ENCODE peak calls at places on chromosome 2, in ten cellular contexts. One of them, this sample, is unnamed.

GRCh38 chr2:2286592-2286991 is 44.5 kb downstream of the MYT1L start:
- DNase-seq in adipocyte: no peak
- DNase-seq in HCT116: no peak
- DNase-seq in Karpas-422: no peak
- DNase-seq in neuronal stem cell: no peak
- DNase-seq in mammary epithelial cell: no peak
- DNase-seq in SK-N-SH: no peak
- DNase-seq in kidney: no peak
- DNase-seq in neural progenitor cell: no peak
- DNase-seq in fibroblast of lung: no peak
- DNase-seq in this sample: no peak

GRCh38 chr2:60104514-60105501 is 448.6 kb downstream of the BCL11A start:
- DNase-seq in adipocyte: no peak
- DNase-seq in HCT116: no peak
- DNase-seq in Karpas-422: no peak
- DNase-seq in neuronal stem cell: no peak
- DNase-seq in mammary epithelial cell: peak
- DNase-seq in SK-N-SH: no peak
- DNase-seq in kidney: no peak
- DNase-seq in neural progenitor cell: no peak
- DNase-seq in fibroblast of lung: no peak
- DNase-seq in this sample: no peak

GRCh38 chr2:107584577-107584976 is 242.1 kb upstream of the RGPD4 start:
- DNase-seq in adipocyte: peak
- DNase-seq in HCT116: no peak
- DNase-seq in Karpas-422: no peak
- DNase-seq in neuronal stem cell: no peak
- DNase-seq in mammary epithelial cell: no peak
- DNase-seq in SK-N-SH: no peak
- DNase-seq in kidney: no peak
- DNase-seq in neural progenitor cell: no peak
- DNase-seq in fibroblast of lung: no peak
- DNase-seq in this sample: no peak

GRCh38 chr2:227826019-227826521 is 12.4 kb downstream of the CCL20 start:
- DNase-seq in adipocyte: no peak
- DNase-seq in HCT116: no peak
- DNase-seq in Karpas-422: no peak
- DNase-seq in neuronal stem cell: no peak
- DNase-seq in mammary epithelial cell: peak
- DNase-seq in SK-N-SH: no peak
- DNase-seq in kidney: no peak
- DNase-seq in neural progenitor cell: no peak
- DNase-seq in fibroblast of lung: no peak
- DNase-seq in this sample: no peak

GRCh38 chr2:215983581-215984351 is 29.6 kb downstream of the MREG start:
- DNase-seq in adipocyte: no peak
- DNase-seq in HCT116: no peak
- DNase-seq in Karpas-422: no peak
- DNase-seq in neuronal stem cell: no peak
- DNase-seq in mammary epithelial cell: peak
- DNase-seq in SK-N-SH: peak
- DNase-seq in kidney: no peak
- DNase-seq in neural progenitor cell: no peak
- DNase-seq in fibroblast of lung: peak
- DNase-seq in this sample: no peak

GRCh38 chr2:170714156-170715061 is 728 bp upstream of the SP5 start:
- DNase-seq in adipocyte: peak
- DNase-seq in HCT116: no peak
- DNase-seq in Karpas-422: no peak
- DNase-seq in neuronal stem cell: peak
- DNase-seq in mammary epithelial cell: no peak
- DNase-seq in SK-N-SH: peak
- DNase-seq in kidney: peak
- DNase-seq in neural progenitor cell: peak
- DNase-seq in fibroblast of lung: no peak
- DNase-seq in this sample: no peak

GRCh38 chr2:221096651-221097567 is 475.2 kb downstream of the EPHA4 start:
- DNase-seq in adipocyte: no peak
- DNase-seq in HCT116: no peak
- DNase-seq in Karpas-422: no peak
- DNase-seq in neuronal stem cell: no peak
- DNase-seq in mammary epithelial cell: peak
- DNase-seq in SK-N-SH: no peak
- DNase-seq in kidney: no peak
- DNase-seq in neural progenitor cell: no peak
- DNase-seq in fibroblast of lung: no peak
- DNase-seq in this sample: no peak

GRCh38 chr2:159199751-159200465 is 86.6 kb downstream of the WDSUB1 start:
- DNase-seq in adipocyte: peak
- DNase-seq in HCT116: no peak
- DNase-seq in Karpas-422: no peak
- DNase-seq in neuronal stem cell: no peak
- DNase-seq in mammary epithelial cell: no peak
- DNase-seq in SK-N-SH: no peak
- DNase-seq in kidney: no peak
- DNase-seq in neural progenitor cell: no peak
- DNase-seq in fibroblast of lung: no peak
- DNase-seq in this sample: no peak

GRCh38 chr2:117835990-117836760 is 21.7 kb downstream of the DDX18 start:
- DNase-seq in adipocyte: peak
- DNase-seq in HCT116: no peak
- DNase-seq in Karpas-422: no peak
- DNase-seq in neuronal stem cell: peak
- DNase-seq in mammary epithelial cell: peak
- DNase-seq in SK-N-SH: peak
- DNase-seq in kidney: peak
- DNase-seq in neural progenitor cell: peak
- DNase-seq in fibroblast of lung: peak
- DNase-seq in this sample: peak

GRCh38 chr2:217632036-217632435 is 370.8 kb downstream of the TNS1 start:
- DNase-seq in adipocyte: no peak
- DNase-seq in HCT116: no peak
- DNase-seq in Karpas-422: no peak
- DNase-seq in neuronal stem cell: no peak
- DNase-seq in mammary epithelial cell: no peak
- DNase-seq in SK-N-SH: no peak
- DNase-seq in kidney: no peak
- DNase-seq in neural progenitor cell: no peak
- DNase-seq in fibroblast of lung: no peak
- DNase-seq in this sample: no peak

GRCh38 chr2:241772063-241772499 is 4.5 kb upstream of the GAL3ST2 start:
- DNase-seq in adipocyte: no peak
- DNase-seq in HCT116: no peak
- DNase-seq in Karpas-422: peak
- DNase-seq in neuronal stem cell: no peak
- DNase-seq in mammary epithelial cell: no peak
- DNase-seq in SK-N-SH: no peak
- DNase-seq in kidney: no peak
- DNase-seq in neural progenitor cell: no peak
- DNase-seq in fibroblast of lung: no peak
- DNase-seq in this sample: no peak

GRCh38 chr2:241769819-241770184 is 6.8 kb upstream of the GAL3ST2 start:
- DNase-seq in adipocyte: no peak
- DNase-seq in HCT116: no peak
- DNase-seq in Karpas-422: no peak
- DNase-seq in neuronal stem cell: no peak
- DNase-seq in mammary epithelial cell: no peak
- DNase-seq in SK-N-SH: peak
- DNase-seq in kidney: no peak
- DNase-seq in neural progenitor cell: no peak
- DNase-seq in fibroblast of lung: no peak
- DNase-seq in this sample: no peak

GRCh38 chr2:241771286-241772062 is 5.1 kb upstream of the GAL3ST2 start:
- DNase-seq in adipocyte: peak
- DNase-seq in HCT116: no peak
- DNase-seq in Karpas-422: peak
- DNase-seq in neuronal stem cell: peak
- DNase-seq in mammary epithelial cell: no peak
- DNase-seq in SK-N-SH: peak
- DNase-seq in kidney: peak
- DNase-seq in neural progenitor cell: peak
- DNase-seq in fibroblast of lung: peak
- DNase-seq in this sample: no peak

GRCh38 chr2:241770185-241770935 is 6.3 kb upstream of the GAL3ST2 start:
- DNase-seq in adipocyte: no peak
- DNase-seq in HCT116: no peak
- DNase-seq in Karpas-422: no peak
- DNase-seq in neuronal stem cell: no peak
- DNase-seq in mammary epithelial cell: no peak
- DNase-seq in SK-N-SH: peak
- DNase-seq in kidney: peak
- DNase-seq in neural progenitor cell: peak
- DNase-seq in fibroblast of lung: no peak
- DNase-seq in this sample: no peak

GRCh38 chr2:241770936-241771285 is 5.7 kb upstream of the GAL3ST2 start:
- DNase-seq in adipocyte: no peak
- DNase-seq in HCT116: no peak
- DNase-seq in Karpas-422: no peak
- DNase-seq in neuronal stem cell: no peak
- DNase-seq in mammary epithelial cell: no peak
- DNase-seq in SK-N-SH: no peak
- DNase-seq in kidney: no peak
- DNase-seq in neural progenitor cell: no peak
- DNase-seq in fibroblast of lung: no peak
- DNase-seq in this sample: no peak
- H3K9ac ChIP-seq in adipocyte: peak
- H3K9ac ChIP-seq in HCT116: no peak
- H3K9ac ChIP-seq in Karpas-422: no peak
- H3K9ac ChIP-seq in neuronal stem cell: peak
- H3K9ac ChIP-seq in mammary epithelial cell: no peak
- H3K9ac ChIP-seq in SK-N-SH: no peak
- H3K9ac ChIP-seq in kidney: no peak
- H3K9ac ChIP-seq in neural progenitor cell: no peak
- H3K9ac ChIP-seq in fibroblast of lung: no peak
- H3K9ac ChIP-seq in this sample: peak

DNA sequence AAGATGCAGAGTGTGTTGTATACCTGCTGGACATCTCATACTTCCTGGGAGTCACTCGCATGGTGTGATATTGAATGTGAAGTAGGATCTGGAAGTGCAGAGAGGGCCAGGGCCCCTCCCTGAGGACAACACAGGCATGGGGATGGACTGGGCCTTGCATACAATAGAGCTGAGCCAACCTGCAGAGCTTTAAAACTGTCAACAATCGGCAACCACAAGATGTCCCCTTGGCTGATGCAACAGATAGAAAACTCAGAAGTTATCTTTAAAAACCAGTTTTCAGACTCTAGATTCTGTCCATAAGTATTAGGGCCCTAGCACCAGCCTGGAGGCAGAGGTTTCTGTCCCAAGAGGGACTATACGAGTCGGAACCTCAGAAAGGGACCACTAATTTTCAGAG is 19.7 kb downstream of the EVA1A start:
- DNase-seq in adipocyte: peak
- DNase-seq in HCT116: no peak
- DNase-seq in Karpas-422: no peak
- DNase-seq in neuronal stem cell: no peak
- DNase-seq in mammary epithelial cell: no peak
- DNase-seq in SK-N-SH: no peak
- DNase-seq in kidney: no peak
- DNase-seq in neural progenitor cell: no peak
- DNase-seq in fibroblast of lung: no peak
- DNase-seq in this sample: no peak
- H3K9ac ChIP-seq in adipocyte: no peak
- H3K9ac ChIP-seq in HCT116: no peak
- H3K9ac ChIP-seq in Karpas-422: no peak
- H3K9ac ChIP-seq in neuronal stem cell: no peak
- H3K9ac ChIP-seq in mammary epithelial cell: no peak
- H3K9ac ChIP-seq in SK-N-SH: no peak
- H3K9ac ChIP-seq in kidney: no peak
- H3K9ac ChIP-seq in neural progenitor cell: no peak
- H3K9ac ChIP-seq in fibroblast of lung: no peak
- H3K9ac ChIP-seq in this sample: no peak

DNA sequence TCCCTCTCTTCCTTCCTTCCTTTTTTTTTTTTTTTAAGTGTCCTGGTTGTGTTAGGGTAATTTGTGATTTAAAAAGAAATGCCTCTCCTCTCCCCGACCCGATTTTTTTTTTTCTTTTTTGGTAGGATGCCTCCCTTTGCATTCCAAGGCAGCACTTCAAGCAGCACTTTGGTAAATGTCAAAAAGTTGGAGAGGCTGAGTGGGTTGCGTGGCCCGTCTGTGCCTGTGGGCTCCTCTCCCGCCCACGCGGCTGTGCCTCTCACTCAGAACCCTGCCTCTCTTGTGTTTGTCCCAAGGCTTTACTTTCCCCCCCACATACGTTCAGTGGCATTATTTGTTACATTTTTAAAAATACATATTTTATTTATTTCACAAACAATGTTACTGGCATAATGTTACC is 147.5 kb downstream of the AGAP1 start:
- DNase-seq in adipocyte: peak
- DNase-seq in HCT116: no peak
- DNase-seq in Karpas-422: no peak
- DNase-seq in neuronal stem cell: no peak
- DNase-seq in mammary epithelial cell: no peak
- DNase-seq in SK-N-SH: no peak
- DNase-seq in kidney: no peak
- DNase-seq in neural progenitor cell: no peak
- DNase-seq in fibroblast of lung: peak
- DNase-seq in this sample: no peak
- H3K9ac ChIP-seq in adipocyte: peak
- H3K9ac ChIP-seq in HCT116: no peak
- H3K9ac ChIP-seq in Karpas-422: no peak
- H3K9ac ChIP-seq in neuronal stem cell: no peak
- H3K9ac ChIP-seq in mammary epithelial cell: no peak
- H3K9ac ChIP-seq in SK-N-SH: no peak
- H3K9ac ChIP-seq in kidney: no peak
- H3K9ac ChIP-seq in neural progenitor cell: no peak
- H3K9ac ChIP-seq in fibroblast of lung: no peak
- H3K9ac ChIP-seq in this sample: no peak

GRCh38 chr2:203913947-203914346 is 22.6 kb upstream of the ICOS start:
- DNase-seq in adipocyte: no peak
- DNase-seq in HCT116: no peak
- DNase-seq in Karpas-422: no peak
- DNase-seq in neuronal stem cell: no peak
- DNase-seq in mammary epithelial cell: no peak
- DNase-seq in SK-N-SH: no peak
- DNase-seq in kidney: no peak
- DNase-seq in neural progenitor cell: no peak
- DNase-seq in fibroblast of lung: no peak
- DNase-seq in this sample: no peak

GRCh38 chr2:203909192-203909945 is 27.2 kb upstream of the ICOS start:
- DNase-seq in adipocyte: peak
- DNase-seq in HCT116: peak
- DNase-seq in Karpas-422: peak
- DNase-seq in neuronal stem cell: peak
- DNase-seq in mammary epithelial cell: peak
- DNase-seq in SK-N-SH: peak
- DNase-seq in kidney: no peak
- DNase-seq in neural progenitor cell: peak
- DNase-seq in fibroblast of lung: peak
- DNase-seq in this sample: peak

GRCh38 chr2:203905661-203906060 is 30.9 kb upstream of the ICOS start:
- DNase-seq in adipocyte: peak
- DNase-seq in HCT116: no peak
- DNase-seq in Karpas-422: no peak
- DNase-seq in neuronal stem cell: no peak
- DNase-seq in mammary epithelial cell: no peak
- DNase-seq in SK-N-SH: no peak
- DNase-seq in kidney: no peak
- DNase-seq in neural progenitor cell: no peak
- DNase-seq in fibroblast of lung: no peak
- DNase-seq in this sample: no peak

GRCh38 chr2:203908344-203909185 is 28.0 kb upstream of the ICOS start:
- DNase-seq in adipocyte: no peak
- DNase-seq in HCT116: no peak
- DNase-seq in Karpas-422: no peak
- DNase-seq in neuronal stem cell: no peak
- DNase-seq in mammary epithelial cell: no peak
- DNase-seq in SK-N-SH: no peak
- DNase-seq in kidney: no peak
- DNase-seq in neural progenitor cell: no peak
- DNase-seq in fibroblast of lung: no peak
- DNase-seq in this sample: no peak

GRCh38 chr2:203909946-203910476 is 26.6 kb upstream of the ICOS start:
- DNase-seq in adipocyte: no peak
- DNase-seq in HCT116: no peak
- DNase-seq in Karpas-422: no peak
- DNase-seq in neuronal stem cell: no peak
- DNase-seq in mammary epithelial cell: no peak
- DNase-seq in SK-N-SH: no peak
- DNase-seq in kidney: no peak
- DNase-seq in neural progenitor cell: no peak
- DNase-seq in fibroblast of lung: no peak
- DNase-seq in this sample: no peak
- H3K9ac ChIP-seq in adipocyte: peak
- H3K9ac ChIP-seq in HCT116: no peak
- H3K9ac ChIP-seq in Karpas-422: no peak
- H3K9ac ChIP-seq in neuronal stem cell: no peak
- H3K9ac ChIP-seq in mammary epithelial cell: no peak
- H3K9ac ChIP-seq in SK-N-SH: no peak
- H3K9ac ChIP-seq in kidney: no peak
- H3K9ac ChIP-seq in neural progenitor cell: no peak
- H3K9ac ChIP-seq in fibroblast of lung: no peak
- H3K9ac ChIP-seq in this sample: no peak

This sample was measured in NT2/D1.